ENCODE peak calls at places on chromosomes 11 and 22, in four cellular contexts. D, X, L and A are unnamed samples.

GRCh38 chr11:86818466-86819282 is 18.3 kb downstream of the PRSS23 start:
- DNase-seq in D (peak; percentile 42), X (peak; percentile 49), L (peak; percentile 7), A (peak; percentile 62)

GRCh38 chr11:47377571-47378010 is 756 bp downstream of the SPI1 start:
- DNase-seq in D (no peak), X (no peak), L (no peak), A (no peak)

GRCh38 chr11:74444173-74444832 is 23.0 kb downstream of the KCNE3 start:
- DNase-seq in D (no peak), X (no peak), L (no peak), A (no peak)

GRCh38 chr11:112885744-112886706 is 75.2 kb upstream of the NCAM1 start:
- DNase-seq in D (no peak), X (no peak), L (no peak), A (no peak)

GRCh38 chr11:58561394-58562102 is 14.1 kb downstream of the LPXN start:
- DNase-seq in D (peak; percentile 77), X (no peak), L (no peak), A (no peak)

GRCh38 chr22:35947794-35948425 is 80.7 kb downstream of the RBFOX2 start:
- DNase-seq in D (no peak), X (no peak), L (no peak), A (no peak)

GRCh38 chr11:18721576-18722292 is 4.3 kb downstream of the IGSF22 start:
- DNase-seq in D (no peak), X (peak; percentile 63), L (no peak), A (peak; percentile 71)

GRCh38 chr11:86488553-86488952 is 113.9 kb downstream of the CCDC81 start:
- DNase-seq in D (no peak), X (no peak), L (no peak), A (no peak)

GRCh38 chr22:49670610-49671330 is 156.9 kb downstream of the BRD1 start:
- DNase-seq in D (no peak), X (no peak), L (no peak), A (no peak)

GRCh38 chr11:110196884-110197420 is 99.5 kb downstream of the RDX start:
- DNase-seq in D (no peak), X (no peak), L (no peak), A (no peak)

GRCh38 chr11:97683733-97684132 is 1293.9 kb downstream of the JRKL start:
- DNase-seq in D (peak; percentile 10), X (peak; percentile 22), L (no peak), A (peak; percentile 10)

GRCh38 chr11:79436911-79437273 is 3.9 kb downstream of the TENM4 start:
- DNase-seq in D (no peak), X (no peak), L (no peak), A (no peak)

GRCh38 chr11:35852056-35852455 is 91.8 kb upstream of the LDLRAD3 start:
- DNase-seq in D (no peak), X (no peak), L (no peak), A (no peak)

GRCh38 chr11:75841739-75842138 is 26.7 kb downstream of the UVRAG start:
- DNase-seq in D (no peak), X (no peak), L (no peak), A (no peak)

GRCh38 chr11:116482716-116483115 is 290.1 kb downstream of the BUD13 start:
- DNase-seq in D (no peak), X (no peak), L (no peak), A (no peak)

GRCh38 chr11:12792018-12792417 is 117.8 kb downstream of the TEAD1 start:
- DNase-seq in D (no peak), X (peak; percentile 21), L (no peak), A (no peak)
- TF ChIP-seq TARDBP in D (no peak), X (no peak), L (no peak), A (no peak)

GRCh38 chr11:67996051-67996450 is 7.8 kb downstream of the UNC93B1 start:
- DNase-seq in D (no peak), X (no peak), L (no peak), A (no peak)
- TF ChIP-seq TARDBP in D (no peak), X (no peak), L (no peak), A (no peak)

GRCh38 chr11:64093233-64094039 is 57.7 kb downstream of the FLRT1 start:
- DNase-seq in D (peak; percentile 17), X (peak; percentile 27), L (no peak), A (no peak)
- TF ChIP-seq TARDBP in D (no peak), X (no peak), L (no peak), A (no peak)

GRCh38 chr11:123696183-123696582 is 41.8 kb upstream of the SCN3B start:
- DNase-seq in D (no peak), X (no peak), L (no peak), A (no peak)
- TF ChIP-seq TARDBP in D (no peak), X (no peak), L (no peak), A (no peak)

GRCh38 chr11:2294340-2295290 is 7.1 kb downstream of the C11orf21 start:
- DNase-seq in D (no peak), X (no peak), L (no peak), A (no peak)
- TF ChIP-seq TARDBP in D (no peak), X (no peak), L (no peak), A (no peak)

DNA sequence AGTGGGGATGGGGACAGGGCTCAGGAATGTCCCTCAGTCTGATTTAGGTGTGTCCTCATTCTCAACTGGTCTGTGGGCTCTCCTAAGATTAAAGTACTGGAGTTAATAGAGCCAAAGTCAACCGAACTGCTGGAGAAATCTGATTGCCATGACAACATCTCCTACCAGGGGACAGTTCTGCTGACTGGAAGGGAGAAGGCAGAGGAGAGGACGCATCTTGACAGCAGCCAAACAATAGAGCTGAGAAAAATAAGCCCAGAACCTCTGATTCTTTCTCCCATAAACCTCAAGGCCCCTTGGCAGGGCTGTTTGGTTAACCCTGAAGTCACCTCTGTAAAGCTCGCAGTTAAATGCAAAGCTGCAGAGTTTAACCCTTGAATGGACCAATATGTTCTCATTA is 2.8 kb downstream of the KCTD14 start:
- DNase-seq in D (no peak), X (no peak), L (no peak), A (no peak)
- TF ChIP-seq TARDBP in D (no peak), X (no peak), L (no peak), A (no peak)

DNA sequence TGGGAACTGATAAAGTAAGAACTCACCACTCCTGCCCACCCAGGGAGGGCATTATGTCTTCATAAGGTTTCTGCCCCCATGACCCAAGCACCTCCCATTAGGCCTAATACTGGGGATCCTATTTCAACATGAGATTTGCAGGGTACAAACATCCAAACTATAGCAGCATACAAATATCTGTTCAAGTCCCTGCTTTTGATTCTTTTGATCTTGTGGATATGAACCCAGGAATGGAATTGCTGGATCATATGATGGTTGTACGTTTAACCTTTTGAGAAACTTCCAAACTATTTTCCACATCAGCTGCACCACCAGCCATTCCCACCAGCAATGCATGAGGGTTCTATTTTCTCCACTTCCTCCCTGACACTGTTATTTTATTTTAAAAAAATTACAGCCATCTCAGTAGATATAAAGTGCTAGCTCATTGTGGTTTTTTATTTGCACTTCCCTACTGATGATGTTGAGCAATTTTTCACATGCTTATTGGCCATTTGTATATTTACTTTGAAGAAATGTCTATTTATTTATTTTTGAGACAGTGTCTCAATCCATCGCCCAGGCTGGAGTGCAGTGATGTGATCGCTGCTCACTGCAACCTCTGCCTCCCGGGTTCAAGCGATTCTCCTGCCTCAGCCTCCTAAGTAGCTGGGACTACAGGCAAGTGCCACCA is 7.1 kb upstream of the ATG16L2 start:
- DNase-seq in D (peak; percentile 72), X (no peak), L (no peak), A (no peak)
- TF ChIP-seq TARDBP in D (no peak), X (no peak), L (no peak), A (no peak)

DNA sequence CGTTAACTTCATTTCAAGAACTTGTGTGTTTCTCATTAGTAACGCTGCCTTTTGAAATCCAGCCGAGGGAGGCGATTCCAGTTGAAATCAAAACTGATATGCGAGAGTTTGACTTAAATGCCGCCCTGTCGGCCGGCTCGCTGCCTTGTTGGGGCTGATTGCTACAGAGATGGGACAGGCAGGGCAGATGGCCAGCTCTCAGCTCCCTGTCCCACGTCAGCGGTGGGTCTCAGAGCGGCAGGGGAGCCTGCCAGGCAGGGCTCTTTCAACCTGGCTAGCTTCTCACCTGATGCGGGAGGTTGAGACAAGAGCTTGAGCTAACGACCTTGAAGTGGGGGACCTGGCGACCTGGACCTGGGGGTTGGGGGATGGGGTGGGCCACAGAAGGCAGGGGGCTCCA is 51.9 kb upstream of the ALX4 start:
- DNase-seq in D (no peak), X (no peak), L (no peak), A (no peak)
- TF ChIP-seq TARDBP in D (no peak), X (no peak), L (no peak), A (no peak)